ENCODE peak calls at places on chromosomes 2 and 18, in six cellular contexts. R is colonic mucosa, H is neural crest cell, Q is IMR-90, I is mammary epithelial cell, E is spleen. M is an unnamed sample.

GRCh38 chr2:13651684-13652131 is 935.0 kb downstream of the TRIB2 start:
- DNase-seq in R (no peak), H (no peak), Q (no peak), I (no peak), E (no peak), M (no peak)

GRCh38 chr2:168814046-168814445 is 11.6 kb downstream of the NOSTRIN start:
- DNase-seq in R (no peak), H (no peak), Q (peak; percentile 63), I (no peak), E (no peak), M (no peak)

GRCh38 chr18:63646916-63647315 is 2.9 kb upstream of the SERPINB4 start:
- DNase-seq in R (no peak), H (no peak), Q (no peak), I (no peak), E (no peak), M (no peak)

GRCh38 chr2:42978175-42978886 is 185.9 kb upstream of the HAAO start:
- DNase-seq in R (no peak), H (no peak), Q (no peak), I (no peak), E (peak; percentile 58), M (no peak)

GRCh38 chr2:46298522-46299351 is 1.5 kb downstream of the EPAS1 start:
- DNase-seq in R (peak; percentile 73), H (peak; percentile 10), Q (peak; percentile 47), I (peak; percentile 54), E (peak; percentile 88), M (peak; percentile 45)

GRCh38 chr2:194252127-194252526 is 1404.9 kb upstream of the SLC39A10 start:
- DNase-seq in R (no peak), H (no peak), Q (no peak), I (peak; percentile 2), E (no peak), M (no peak)

GRCh38 chr2:29139152-29139551 is 23.9 kb downstream of the CLIP4 start:
- DNase-seq in R (no peak), H (no peak), Q (peak; percentile 81), I (peak; percentile 6), E (no peak), M (no peak)

GRCh38 chr2:68031546-68032160 is 31.2 kb downstream of the C1D start:
- DNase-seq in R (no peak), H (no peak), Q (peak; percentile 70), I (peak; percentile 48), E (no peak), M (no peak)

GRCh38 chr2:98800330-98801064 is 69.6 kb upstream of the MGAT4A start:
- DNase-seq in R (no peak), H (no peak), Q (no peak), I (no peak), E (no peak), M (no peak)

GRCh38 chr2:115946341-115946740 is 1503.9 kb downstream of the DPP10 start:
- DNase-seq in R (no peak), H (no peak), Q (no peak), I (no peak), E (no peak), M (no peak)

GRCh38 chr2:207315131-207315530 is 149.4 kb upstream of the KLF7 start:
- DNase-seq in R (no peak), H (no peak), Q (peak; percentile 44), I (no peak), E (no peak), M (no peak)

GRCh38 chr18:36809590-36810381 is 19.0 kb downstream of the TPGS2 start:
- DNase-seq in R (no peak), H (peak; percentile 17), Q (peak; percentile 79), I (peak; percentile 54), E (no peak), M (peak; percentile 32)

GRCh38 chr2:152635635-152636298 is 81.5 kb downstream of the PRPF40A start:
- DNase-seq in R (peak; percentile 73), H (peak; percentile 84), Q (peak; percentile 53), I (peak; percentile 42), E (peak; percentile 75), M (peak; percentile 82)

GRCh38 chr2:219018726-219019125 is 22.6 kb downstream of the CFAP65 start:
- DNase-seq in R (no peak), H (no peak), Q (no peak), I (no peak), E (peak; percentile 56), M (no peak)

GRCh38 chr2:157830696-157831570 is 45.2 kb downstream of the ACVR1 start:
- DNase-seq in R (no peak), H (no peak), Q (peak; percentile 97), I (peak; percentile 93), E (no peak), M (no peak)

DNA sequence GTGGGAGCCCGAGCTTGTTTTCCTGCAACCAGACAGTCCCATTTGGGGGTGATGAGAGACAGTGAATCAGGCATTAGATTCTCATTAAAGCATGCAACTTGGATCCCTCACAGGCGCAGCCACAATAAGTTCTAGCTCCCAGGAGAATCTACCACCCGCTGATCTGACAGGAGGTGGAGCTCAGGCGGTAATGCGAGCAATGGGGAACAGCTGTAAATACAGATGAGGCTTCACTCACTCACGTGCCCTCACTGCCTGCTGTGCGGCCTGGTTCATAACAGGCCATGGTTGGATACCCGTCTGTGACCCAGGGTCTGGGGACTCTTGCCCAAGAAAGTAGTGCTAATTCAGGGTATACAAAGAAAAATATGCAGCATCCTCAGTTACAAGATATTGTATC is 144.7 kb upstream of the RGPD4 start:
- DNase-seq in R (no peak), H (no peak), Q (no peak), I (no peak), E (no peak), M (peak; percentile 14)
- TF ChIP-seq CTCF in R (no peak), H (no peak), Q (no peak), I (no peak), E (no peak), M (no peak)

DNA sequence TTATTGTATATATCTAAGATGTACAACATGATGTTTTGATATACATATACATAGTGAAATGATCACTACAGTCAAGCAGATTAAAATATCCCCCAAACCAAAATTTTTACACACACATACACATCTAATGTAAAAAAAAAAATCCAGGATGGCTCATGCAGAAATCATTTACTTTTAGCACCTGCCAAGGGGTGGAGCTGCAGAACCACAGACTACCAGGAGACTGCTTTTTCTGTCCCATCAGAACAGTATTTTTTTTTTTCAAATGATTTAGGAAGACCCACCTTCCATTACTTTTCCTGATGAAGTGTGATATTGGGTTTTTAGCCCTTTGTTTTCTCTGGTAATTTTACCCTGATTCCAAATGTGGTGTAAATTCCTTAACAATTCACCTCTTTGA is 61.9 kb downstream of the AQP4 start:
- DNase-seq in R (no peak), H (no peak), Q (no peak), I (no peak), E (no peak), M (no peak)
- TF ChIP-seq CTCF in R (no peak), H (peak; percentile 25), Q (no peak), I (peak; percentile 15), E (no peak), M (no peak)

GRCh38 chr2:9570182-9571060 is 14.8 kb upstream of the ADAM17 start:
- DNase-seq in R (no peak), H (no peak), Q (no peak), I (no peak), E (no peak), M (no peak)
- TF ChIP-seq CTCF in R (no peak), H (no peak), Q (peak; percentile 5), I (no peak), E (no peak), M (no peak)

DNA sequence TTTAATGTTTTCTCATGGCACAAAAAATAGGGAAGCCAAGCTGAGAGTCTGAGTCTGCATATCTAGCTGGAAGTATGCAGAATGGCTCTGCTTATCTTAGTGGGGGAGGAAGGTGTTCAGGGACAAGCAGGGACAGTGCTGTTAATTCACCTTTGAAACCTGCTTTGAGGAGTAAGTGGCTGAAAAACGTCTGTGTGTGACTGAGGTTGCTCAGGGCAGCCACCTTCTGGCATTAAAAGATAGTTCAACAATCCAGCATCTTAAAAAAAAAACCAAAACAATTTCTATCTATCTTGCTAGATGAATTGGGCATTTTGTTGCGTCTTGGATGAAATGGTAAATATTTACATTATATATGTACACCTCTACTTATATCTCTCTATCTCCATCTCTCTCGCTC is 2.0 kb upstream of the TRPM8 start:
- DNase-seq in R (no peak), H (no peak), Q (peak; percentile 3), I (no peak), E (no peak), M (no peak)
- TF ChIP-seq CTCF in R (no peak), H (peak; percentile 46), Q (peak; percentile 8), I (peak; percentile 52), E (no peak), M (peak; percentile 13)

DNA sequence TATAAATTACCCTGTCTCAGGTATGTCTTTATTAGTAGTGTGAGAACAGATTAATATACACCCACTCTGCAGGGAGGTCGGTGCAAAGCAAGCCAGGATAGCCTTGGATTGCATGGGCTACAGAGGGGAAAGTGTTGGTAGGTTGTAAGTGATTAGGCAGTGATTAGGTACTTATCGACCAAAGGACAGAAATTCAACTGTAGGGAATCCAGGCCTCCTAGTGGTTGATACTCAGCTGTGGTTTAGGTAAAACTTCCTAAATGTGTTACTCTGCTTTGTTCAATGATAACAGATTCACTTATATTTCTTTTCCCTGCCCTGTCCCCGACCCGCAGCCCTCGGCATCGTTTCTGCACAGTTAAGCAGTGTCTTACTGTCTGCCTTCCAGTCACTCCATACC is 444.0 kb downstream of the FIGN start:
- DNase-seq in R (no peak), H (no peak), Q (no peak), I (no peak), E (no peak), M (no peak)
- TF ChIP-seq CTCF in R (no peak), H (no peak), Q (no peak), I (peak; percentile 14), E (no peak), M (no peak)

DNA sequence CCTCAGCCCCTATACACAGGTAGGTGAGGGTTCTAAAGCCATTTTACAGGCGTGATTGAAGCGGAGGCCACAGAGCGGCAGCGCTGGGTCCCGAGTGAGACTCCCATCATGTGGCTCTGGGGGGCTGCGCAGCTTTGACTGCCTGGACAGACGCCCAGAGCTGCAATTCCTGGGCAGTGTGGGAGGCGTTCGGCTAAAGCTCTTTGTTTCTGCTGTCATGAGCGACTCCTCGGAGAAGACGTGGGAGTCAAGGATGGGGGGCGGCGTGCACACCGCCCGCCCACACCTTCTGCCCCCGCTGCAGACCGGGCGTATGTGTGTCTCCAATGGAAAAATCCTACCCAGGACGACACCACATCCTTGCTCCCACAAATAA is 867 bp upstream of the LBH start:
- DNase-seq in R (no peak), H (peak; percentile 20), Q (peak; percentile 64), I (no peak), E (peak; percentile 87), M (peak; percentile 50)
- TF ChIP-seq CTCF in R (no peak), H (no peak), Q (peak; percentile 14), I (no peak), E (no peak), M (no peak)

GRCh38 chr2:100846716-100847115 is 26.8 kb downstream of the NPAS2 start:
- DNase-seq in R (no peak), H (no peak), Q (no peak), I (no peak), E (no peak), M (no peak)
- TF ChIP-seq CTCF in R (no peak), H (no peak), Q (no peak), I (no peak), E (no peak), M (no peak)

GRCh38 chr2:71672011-71672639 is 218.8 kb downstream of the DYSF start:
- DNase-seq in R (peak; percentile 32), H (no peak), Q (no peak), I (no peak), E (peak; percentile 71), M (peak; percentile 44)
- TF ChIP-seq CTCF in R (no peak), H (no peak), Q (peak; percentile 1), I (no peak), E (no peak), M (peak; percentile 35)

GRCh38 chr18:74731097-74731496 is 133.4 kb downstream of the ZNF407 start:
- DNase-seq in R (no peak), H (no peak), Q (peak; percentile 86), I (peak; percentile 41), E (no peak), M (no peak)
- TF ChIP-seq CTCF in R (no peak), H (no peak), Q (no peak), I (no peak), E (no peak), M (no peak)

M was measured in nephron progenitor cell.